ENCODE peak calls at places on chromosomes 4 and X, in four cellular contexts. One of them, this sample, is unnamed.

GRCh38 chrX:87900320-87900908 is 382.8 kb downstream of the KLHL4 start:
- DNase-seq in HFF-Myc: no peak
- DNase-seq in AG10803: no peak
- DNase-seq in suprapubic skin: no peak
- DNase-seq in this sample: no peak

GRCh38 chr4:145868637-145869409 is 69.8 kb downstream of the ZNF827 start:
- DNase-seq in HFF-Myc: no peak
- DNase-seq in AG10803: peak
- DNase-seq in suprapubic skin: no peak
- DNase-seq in this sample: no peak

GRCh38 chr4:141307241-141307689 is 86.6 kb downstream of the ZNF330 start:
- DNase-seq in HFF-Myc: peak
- DNase-seq in AG10803: peak
- DNase-seq in suprapubic skin: no peak
- DNase-seq in this sample: peak

GRCh38 chrX:45479196-45479834 is 278.6 kb upstream of the DIPK2B start:
- DNase-seq in HFF-Myc: peak
- DNase-seq in AG10803: peak
- DNase-seq in suprapubic skin: no peak
- DNase-seq in this sample: peak

GRCh38 chrX:10656214-10656613 is 35.8 kb upstream of the MID1 start:
- DNase-seq in HFF-Myc: no peak
- DNase-seq in AG10803: no peak
- DNase-seq in suprapubic skin: no peak
- DNase-seq in this sample: no peak

GRCh38 chr4:133921280-133922195 is 280.1 kb downstream of the PABPC4L start:
- DNase-seq in HFF-Myc: no peak
- DNase-seq in AG10803: no peak
- DNase-seq in suprapubic skin: no peak
- DNase-seq in this sample: peak

GRCh38 chr4:139416073-139416673 is 37.7 kb upstream of the RAB33B start:
- DNase-seq in HFF-Myc: peak
- DNase-seq in AG10803: peak
- DNase-seq in suprapubic skin: no peak
- DNase-seq in this sample: peak

GRCh38 chrX:63506320-63506719 is 155.2 kb upstream of the SPIN4 start:
- DNase-seq in HFF-Myc: no peak
- DNase-seq in AG10803: peak
- DNase-seq in suprapubic skin: no peak
- DNase-seq in this sample: peak

GRCh38 chr4:48370260-48371134 is 29.2 kb downstream of the SLAIN2 start:
- DNase-seq in HFF-Myc: no peak
- DNase-seq in AG10803: no peak
- DNase-seq in suprapubic skin: no peak
- DNase-seq in this sample: no peak

GRCh38 chr4:187618701-187619278 is 376.8 kb upstream of the ZFP42 start:
- DNase-seq in HFF-Myc: no peak
- DNase-seq in AG10803: peak
- DNase-seq in suprapubic skin: no peak
- DNase-seq in this sample: peak

GRCh38 chr4:146511381-146511780 is 10.4 kb downstream of the SLC10A7 start:
- DNase-seq in HFF-Myc: no peak
- DNase-seq in AG10803: no peak
- DNase-seq in suprapubic skin: no peak
- DNase-seq in this sample: no peak

GRCh38 chrX:84168095-84168494 is 19.9 kb downstream of the RPS6KA6 start:
- DNase-seq in HFF-Myc: no peak
- DNase-seq in AG10803: peak
- DNase-seq in suprapubic skin: no peak
- DNase-seq in this sample: no peak

GRCh38 chrX:31652651-31653050 is 580.8 kb upstream of the FTHL17 start:
- DNase-seq in HFF-Myc: no peak
- DNase-seq in AG10803: no peak
- DNase-seq in suprapubic skin: no peak
- DNase-seq in this sample: no peak

GRCh38 chr4:30208731-30209435 is 511.3 kb upstream of the PCDH7 start:
- DNase-seq in HFF-Myc: no peak
- DNase-seq in AG10803: no peak
- DNase-seq in suprapubic skin: no peak
- DNase-seq in this sample: peak

GRCh38 chr4:3527914-3528876 is 4.0 kb downstream of the LRPAP1 start:
- DNase-seq in HFF-Myc: no peak
- DNase-seq in AG10803: no peak
- DNase-seq in suprapubic skin: no peak
- DNase-seq in this sample: no peak

GRCh38 chrX:148536961-148537360 is 36.5 kb downstream of the AFF2 start:
- DNase-seq in HFF-Myc: no peak
- DNase-seq in AG10803: peak
- DNase-seq in suprapubic skin: no peak
- DNase-seq in this sample: no peak

GRCh38 chrX:139844163-139844562 is 88.7 kb downstream of the ATP11C start:
- DNase-seq in HFF-Myc: no peak
- DNase-seq in AG10803: no peak
- DNase-seq in suprapubic skin: no peak
- DNase-seq in this sample: no peak

DNA sequence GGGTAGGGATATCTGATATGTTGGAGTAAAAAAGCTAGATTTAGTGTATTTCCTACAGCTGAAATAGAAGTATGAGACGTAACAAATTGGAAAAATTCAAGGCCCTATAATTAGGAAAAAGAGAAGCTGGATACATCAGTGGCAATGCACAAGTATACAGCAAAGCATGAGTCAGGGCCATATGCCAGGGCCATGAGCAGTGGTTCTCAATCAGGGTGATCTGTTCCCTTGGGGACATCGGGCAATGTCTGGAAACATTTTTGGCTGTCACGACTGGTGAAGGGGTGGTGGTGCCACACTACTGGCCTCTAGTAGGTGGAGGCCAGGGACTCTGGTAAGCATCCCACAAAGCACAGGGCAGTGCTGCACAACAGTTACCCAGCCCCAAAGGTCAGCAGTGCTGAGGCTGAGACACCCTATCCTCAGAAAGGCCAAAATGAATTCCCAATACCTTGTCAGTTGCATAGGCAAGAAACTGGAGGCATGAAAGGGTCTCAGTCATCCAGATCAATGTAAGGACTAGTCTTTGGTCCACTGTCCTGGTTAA is 36.8 kb upstream of the NAP1L5 start:
- DNase-seq in HFF-Myc: no peak
- DNase-seq in AG10803: no peak
- DNase-seq in suprapubic skin: no peak
- DNase-seq in this sample: no peak
- H3K4me3 ChIP-seq in HFF-Myc: no peak
- H3K4me3 ChIP-seq in AG10803: no peak
- H3K4me3 ChIP-seq in suprapubic skin: no peak
- H3K4me3 ChIP-seq in this sample: no peak

DNA sequence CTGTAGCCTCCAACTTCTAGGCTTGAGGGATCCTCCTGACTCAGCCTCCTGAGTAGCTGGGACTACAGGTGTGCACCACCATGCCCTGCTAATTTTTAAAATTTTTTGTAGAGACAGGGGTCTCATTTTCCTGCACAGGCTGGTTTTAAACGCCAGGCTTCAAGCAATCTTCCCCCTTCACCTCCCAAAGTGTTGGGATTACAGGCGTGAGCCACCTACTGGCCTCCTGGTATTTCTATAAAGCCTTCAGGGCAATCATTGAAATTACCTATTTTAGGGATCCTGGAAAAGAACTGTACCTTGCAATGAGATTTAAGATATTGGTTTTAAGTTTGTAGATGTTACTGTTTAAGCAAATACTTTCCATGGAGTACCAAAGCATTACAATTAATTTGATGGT is 13.5 kb upstream of the PLS3 start:
- DNase-seq in HFF-Myc: no peak
- DNase-seq in AG10803: no peak
- DNase-seq in suprapubic skin: no peak
- DNase-seq in this sample: no peak
- TF ChIP-seq CTCF in HFF-Myc: no peak
- TF ChIP-seq CTCF in AG10803: peak
- TF ChIP-seq CTCF in suprapubic skin: no peak
- TF ChIP-seq CTCF in this sample: no peak

GRCh38 chrX:103175944-103176753 is 38.8 kb upstream of the BEX4 start:
- DNase-seq in HFF-Myc: no peak
- DNase-seq in AG10803: peak
- DNase-seq in suprapubic skin: no peak
- DNase-seq in this sample: peak
- H3K4me3 ChIP-seq in HFF-Myc: peak
- H3K4me3 ChIP-seq in AG10803: peak
- H3K4me3 ChIP-seq in suprapubic skin: no peak
- H3K4me3 ChIP-seq in this sample: peak

GRCh38 chrX:129006491-129006890 is 516.8 kb downstream of the SMARCA1 start:
- DNase-seq in HFF-Myc: no peak
- DNase-seq in AG10803: no peak
- DNase-seq in suprapubic skin: no peak
- DNase-seq in this sample: no peak
- TF ChIP-seq CTCF in HFF-Myc: no peak
- TF ChIP-seq CTCF in AG10803: no peak
- TF ChIP-seq CTCF in suprapubic skin: no peak
- TF ChIP-seq CTCF in this sample: no peak

GRCh38 chr4:183637461-183637860 is 21.5 kb downstream of the RWDD4 start:
- DNase-seq in HFF-Myc: no peak
- DNase-seq in AG10803: peak
- DNase-seq in suprapubic skin: no peak
- DNase-seq in this sample: no peak

GRCh38 chr4:183635737-183636136 is 23.2 kb downstream of the RWDD4 start:
- DNase-seq in HFF-Myc: no peak
- DNase-seq in AG10803: no peak
- DNase-seq in suprapubic skin: no peak
- DNase-seq in this sample: peak

GRCh38 chr4:183638436-183638835 is 20.5 kb downstream of the RWDD4 start:
- DNase-seq in HFF-Myc: no peak
- DNase-seq in AG10803: peak
- DNase-seq in suprapubic skin: no peak
- DNase-seq in this sample: no peak

GRCh38 chr4:183636488-183636887 is 22.5 kb downstream of the RWDD4 start:
- DNase-seq in HFF-Myc: no peak
- DNase-seq in AG10803: no peak
- DNase-seq in suprapubic skin: no peak
- DNase-seq in this sample: no peak

DNA sequence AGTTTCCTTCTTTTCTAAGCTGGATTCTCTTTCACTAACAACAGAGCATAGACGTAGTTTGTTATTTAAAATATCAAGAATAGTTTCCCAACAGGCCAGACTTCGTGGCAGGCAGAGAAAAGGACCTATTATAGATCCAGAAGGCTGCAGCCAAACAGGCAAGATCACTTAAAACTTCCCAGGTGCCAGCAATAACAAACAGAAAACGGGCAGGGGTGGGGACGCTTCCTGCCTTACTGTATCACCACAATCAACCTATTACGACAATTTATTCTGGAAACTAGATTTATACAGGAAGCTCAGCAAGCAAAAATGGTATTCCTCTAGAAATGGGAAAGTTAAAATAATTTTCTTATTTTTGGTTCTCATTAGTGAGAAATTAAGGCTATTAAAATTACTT is 22.1 kb downstream of the RWDD4 start:
- DNase-seq in HFF-Myc: no peak
- DNase-seq in AG10803: no peak
- DNase-seq in suprapubic skin: no peak
- DNase-seq in this sample: no peak
- H3K4me3 ChIP-seq in HFF-Myc: no peak
- H3K4me3 ChIP-seq in AG10803: no peak
- H3K4me3 ChIP-seq in suprapubic skin: peak
- H3K4me3 ChIP-seq in this sample: no peak

GRCh38 chr4:46274717-46275116 is 115.2 kb downstream of the GABRA2 start:
- DNase-seq in HFF-Myc: no peak
- DNase-seq in AG10803: no peak
- DNase-seq in suprapubic skin: no peak
- DNase-seq in this sample: peak
- TF ChIP-seq CTCF in HFF-Myc: no peak
- TF ChIP-seq CTCF in AG10803: no peak
- TF ChIP-seq CTCF in suprapubic skin: no peak
- TF ChIP-seq CTCF in this sample: peak

GRCh38 chr4:76952071-76952470 is 2.5 kb downstream of the SEPTIN11 start:
- DNase-seq in HFF-Myc: no peak
- DNase-seq in AG10803: no peak
- DNase-seq in suprapubic skin: no peak
- DNase-seq in this sample: no peak
- H3K4me3 ChIP-seq in HFF-Myc: peak
- H3K4me3 ChIP-seq in AG10803: peak
- H3K4me3 ChIP-seq in suprapubic skin: no peak
- H3K4me3 ChIP-seq in this sample: peak

GRCh38 chrX:117985241-117985640 is 131.4 kb downstream of the KLHL13 start:
- DNase-seq in HFF-Myc: no peak
- DNase-seq in AG10803: no peak
- DNase-seq in suprapubic skin: no peak
- DNase-seq in this sample: no peak
- TF ChIP-seq CTCF in HFF-Myc: no peak
- TF ChIP-seq CTCF in AG10803: no peak
- TF ChIP-seq CTCF in suprapubic skin: no peak
- TF ChIP-seq CTCF in this sample: no peak